ENCODE peak calls at places on chromosomes 5 and 9, in five cellular contexts. F is heart right ventricle; K is hepatocyte; X is astrocyte; H is effector memory CD4-positive, alpha-beta T cell. Y is an unnamed sample.

GRCh38 chr5:93039888-93040287 is 541.1 kb downstream of the NR2F1-AS1 start:
- DNase-seq in X (no peak), F (no peak), K (no peak), H (no peak), Y (no peak)

GRCh38 chr5:148910686-148911361 is 84.4 kb downstream of the ADRB2 start:
- DNase-seq in K (no peak), X (peak; percentile 53), H (no peak), F (no peak), Y (no peak)

GRCh38 chr9:116733010-116733641 is 46.0 kb downstream of the TRIM32 start:
- DNase-seq in F (no peak), K (no peak), X (no peak), H (no peak), Y (no peak)

GRCh38 chr9:124513374-124513994 is 6.3 kb upstream of the NR5A1 start:
- DNase-seq in F (peak; percentile 23), X (no peak), H (no peak), K (no peak), Y (no peak)

GRCh38 chr9:21314152-21314551 is 9.0 kb upstream of the IFNA5 start:
- DNase-seq in H (no peak), X (no peak), F (no peak), K (no peak), Y (no peak)

GRCh38 chr9:97501177-97501971 is at the start of gene TMOD1:
- DNase-seq in K (peak; percentile 76), H (peak; percentile 11), X (peak; percentile 6), F (peak; percentile 71), Y (peak; percentile 83)

GRCh38 chr9:95336281-95336680 is 18.8 kb upstream of the FANCC start:
- DNase-seq in X (no peak), F (no peak), H (no peak), K (peak; percentile 22), Y (no peak)

GRCh38 chr5:40385544-40385943 is 294.2 kb upstream of the PTGER4 start:
- DNase-seq in X (peak; percentile 22), H (no peak), F (no peak), K (no peak), Y (no peak)

GRCh38 chr5:37836173-37837100 is 3.4 kb downstream of the GDNF start:
- DNase-seq in K (no peak), X (no peak), F (no peak), H (no peak), Y (peak; percentile 49)

GRCh38 chr9:85610074-85610855 is 131.5 kb downstream of the AGTPBP1 start:
- DNase-seq in K (peak; percentile 81), F (peak; percentile 57), H (peak; percentile 26), X (peak; percentile 57), Y (no peak)

GRCh38 chr9:89885156-89885555 is 280.3 kb downstream of the GADD45G start:
- DNase-seq in H (no peak), K (no peak), F (no peak), X (no peak), Y (no peak)

GRCh38 chr5:83096660-83097334 is 19.4 kb downstream of the XRCC4 start:
- DNase-seq in K (no peak), F (no peak), H (no peak), X (peak; percentile 66), Y (no peak)

DNA sequence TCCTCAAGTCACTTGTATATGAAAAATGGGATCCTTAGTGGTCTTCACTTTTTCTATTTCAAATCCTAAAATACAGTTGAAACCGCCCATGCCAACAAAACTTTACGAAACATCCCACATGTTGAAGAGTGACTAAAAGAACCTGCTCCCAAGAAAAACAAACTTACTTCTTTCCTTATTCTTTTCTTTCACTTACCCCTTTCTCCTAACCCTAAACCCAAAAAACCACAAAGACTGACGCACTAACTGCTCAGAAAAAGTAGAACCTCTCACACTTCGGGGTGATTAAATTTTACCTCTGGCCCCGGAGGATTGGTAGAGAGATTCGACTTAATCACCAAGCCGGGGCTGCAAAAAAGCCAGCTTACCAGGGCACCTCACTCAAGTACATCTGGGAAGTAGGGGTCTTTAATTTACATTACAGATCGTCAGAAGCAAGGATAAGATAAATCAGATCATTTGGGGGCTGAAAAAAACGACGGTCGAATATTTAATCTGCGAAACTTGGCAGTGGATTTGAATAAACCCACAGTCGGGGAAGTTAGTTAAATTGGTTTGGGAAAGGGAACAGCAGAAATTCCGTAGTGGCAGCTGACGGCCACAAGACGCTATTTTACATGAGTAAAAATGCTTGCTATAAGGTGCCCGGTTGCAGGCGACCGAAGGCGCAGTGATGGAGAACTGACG is 1.3 kb downstream of the CDO1 start:
- DNase-seq in F (no peak), H (no peak), K (no peak), X (peak; percentile 51), Y (no peak)
- H3K4me3 ChIP-seq in F (peak overlapping the region; percentile 75), H (no peak overlapping the region), K (peak overlapping the region; percentile 85), X (peak overlapping the region; percentile 83), Y (peak overlapping the region; percentile 59)

DNA sequence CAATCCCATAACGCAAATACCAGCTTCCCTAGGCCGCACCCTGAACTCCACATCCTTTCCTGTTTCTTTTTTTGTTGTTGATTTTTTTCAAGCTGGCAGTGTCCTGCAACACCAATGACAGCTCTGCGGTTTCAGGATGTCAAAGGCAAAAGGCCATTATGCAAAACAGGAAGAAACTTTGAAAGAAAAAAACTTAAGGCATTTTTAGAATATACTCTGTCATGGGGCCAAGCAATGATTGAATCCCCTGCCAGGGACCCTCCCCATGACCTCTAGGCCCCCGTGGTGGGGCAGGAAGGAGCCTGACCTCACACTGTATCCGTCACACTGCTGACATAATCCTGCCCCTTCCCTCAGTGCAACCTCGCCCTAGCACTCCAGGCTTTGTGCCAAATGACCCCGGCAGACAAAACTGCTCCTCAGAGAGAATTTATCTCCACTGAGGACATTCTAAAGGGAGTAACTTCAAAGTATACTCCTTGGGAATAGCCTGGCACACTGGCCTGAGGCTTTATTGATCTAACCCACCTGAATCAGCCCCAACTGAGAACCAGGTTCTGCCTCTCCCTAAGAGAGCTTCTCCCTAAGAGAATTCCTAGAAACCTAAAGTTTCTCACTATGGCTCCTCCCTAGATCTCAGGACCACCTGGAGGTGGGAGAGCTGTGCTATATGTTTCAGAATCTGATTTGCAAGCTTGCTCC is 7.9 kb downstream of the B4GALT1 start:
- DNase-seq in K (peak; percentile 46), F (peak; percentile 91), X (no peak), H (peak; percentile 41), Y (peak; percentile 86)
- H3K4me1 ChIP-seq in K (peaks cover 74% of the 10 kb centered on the region), F (peaks cover 95% of the 10 kb centered on the region), X (peaks cover 52% of the 10 kb centered on the region), H (peaks cover 82% of the 10 kb centered on the region), Y (peaks cover 40% of the 10 kb centered on the region)

GRCh38 chr5:4413996-4414395 is 726.1 kb upstream of the ADAMTS16 start:
- DNase-seq in F (no peak), X (no peak), H (no peak), K (no peak), Y (no peak)
- H3K9me3 ChIP-seq in F (no peaks in the 10 kb centered on the region), X (peaks cover 6% of the 10 kb centered on the region), H (no peaks in the 10 kb centered on the region), K (no peaks in the 10 kb centered on the region), Y (no peaks in the 10 kb centered on the region)

GRCh38 chr9:91843623-91844111 is 106.4 kb downstream of the ROR2 start:
- DNase-seq in H (no peak), F (no peak), K (no peak), X (no peak), Y (peak; percentile 81)
- H3K4me3 ChIP-seq in H (no peak overlapping the region), F (no peak overlapping the region), K (no peak overlapping the region), X (no peak overlapping the region), Y (peak overlapping the region; percentile 5)

GRCh38 chr9:93023521-93023815 is 35.0 kb upstream of the SUSD3 start:
- DNase-seq in X (no peak), F (no peak), K (no peak), H (no peak), Y (no peak)

GRCh38 chr9:93026640-93027039 is 31.9 kb upstream of the SUSD3 start:
- DNase-seq in K (no peak), X (no peak), H (no peak), F (no peak), Y (no peak)

GRCh38 chr9:93024646-93024910 is 33.9 kb upstream of the SUSD3 start:
- DNase-seq in F (no peak), X (no peak), H (no peak), K (no peak), Y (no peak)

GRCh38 chr9:93025736-93026135 is 32.8 kb upstream of the SUSD3 start:
- DNase-seq in K (no peak), X (no peak), H (no peak), F (no peak), Y (no peak)

GRCh38 chr9:93024986-93025630 is 33.4 kb upstream of the SUSD3 start:
- DNase-seq in F (no peak), K (no peak), H (no peak), X (no peak), Y (no peak)
- H3K4me1 ChIP-seq in F (no peaks in the 10 kb centered on the region), K (no peaks in the 10 kb centered on the region), H (peaks cover 85% of the 10 kb centered on the region), X (no peaks in the 10 kb centered on the region), Y (no peaks in the 10 kb centered on the region)

Y was measured in ovary.